ENCODE peak calls at places on chromosomes 13 and 19, in five cellular contexts. Z, S, H, P and D are unnamed samples.

GRCh38 chr19:43699506-43700367 is 16.1 kb upstream of the IRGC start:
- DNase-seq in Z (peak; percentile 46), S (no peak), H (no peak), P (no peak), D (no peak)

GRCh38 chr13:110713981-110714797 is 689 bp downstream of the ING1 start:
- DNase-seq in Z (peak; percentile 65), S (peak; percentile 36), H (peak; percentile 26), P (no peak), D (peak; percentile 62)

GRCh38 chr13:110449225-110450015 is 112.1 kb downstream of the RAB20 start:
- DNase-seq in Z (no peak), S (no peak), H (no peak), P (no peak), D (peak; percentile 7)

GRCh38 chr19:51735759-51736449 is 12.1 kb upstream of the HAS1 start:
- DNase-seq in Z (peak; percentile 57), S (no peak), H (peak; percentile 16), P (no peak), D (no peak)

GRCh38 chr13:91375119-91375729 is 23.2 kb upstream of the GPC5 start:
- DNase-seq in Z (no peak), S (no peak), H (no peak), P (peak; percentile 78), D (no peak)

GRCh38 chr13:101098873-101099272 is 317.4 kb downstream of the NALCN start:
- DNase-seq in Z (no peak), S (no peak), H (no peak), P (no peak), D (no peak)

GRCh38 chr13:110978390-110978789 is 63.5 kb upstream of the ANKRD10 start:
- DNase-seq in Z (no peak), S (no peak), H (no peak), P (no peak), D (no peak)

GRCh38 chr19:2529473-2529918 is 53.6 kb downstream of the GADD45B start:
- DNase-seq in Z (no peak), S (no peak), H (peak; percentile 64), P (no peak), D (no peak)

GRCh38 chr13:24605923-24606372 is 74.3 kb upstream of the ATP12A start:
- DNase-seq in Z (no peak), S (no peak), H (no peak), P (no peak), D (no peak)

GRCh38 chr19:50702870-50703829 is 16.5 kb downstream of the SHANK1 start:
- DNase-seq in Z (no peak), S (no peak), H (no peak), P (no peak), D (no peak)

GRCh38 chr13:114064516-114065140 is 67.8 kb downstream of the RASA3 start:
- DNase-seq in Z (no peak), S (peak; percentile 36), H (no peak), P (peak; percentile 19), D (peak; percentile 64)

GRCh38 chr19:52600639-52601024 is 30.5 kb downstream of the ZNF701 start:
- DNase-seq in Z (peak; percentile 24), S (no peak), H (no peak), P (no peak), D (no peak)

GRCh38 chr19:5131031-5131865 is 162.3 kb downstream of the KDM4B start:
- DNase-seq in Z (no peak), S (no peak), H (no peak), P (peak; percentile 76), D (no peak)

GRCh38 chr13:46339035-46339666 is 47.9 kb downstream of the RUBCNL start:
- DNase-seq in Z (peak; percentile 30), S (no peak), H (peak; percentile 5), P (no peak), D (no peak)

GRCh38 chr13:110607675-110608224 is 7.6 kb upstream of the NAXD start:
- DNase-seq in Z (no peak), S (no peak), H (no peak), P (no peak), D (no peak)

GRCh38 chr13:65112123-65113075 is 2117.7 kb downstream of the PCDH9 start:
- DNase-seq in Z (no peak), S (no peak), H (no peak), P (no peak), D (no peak)

GRCh38 chr13:97810152-97810551 is 143.3 kb upstream of the IPO5 start:
- DNase-seq in Z (no peak), S (no peak), H (no peak), P (no peak), D (no peak)

GRCh38 chr19:35822579-35822978 is 9.9 kb upstream of the PRODH2 start:
- DNase-seq in Z (no peak), S (no peak), H (no peak), P (peak; percentile 46), D (no peak)

GRCh38 chr13:73223372-73223781 is 164.6 kb downstream of the KLF5 start:
- DNase-seq in Z (no peak), S (no peak), H (no peak), P (no peak), D (no peak)

GRCh38 chr19:58037927-58038687 is 4.3 kb downstream of the ZSCAN1 start:
- DNase-seq in Z (no peak), S (no peak), H (no peak), P (no peak), D (no peak)

GRCh38 chr13:57631607-57632275 is at the start of gene PCDH17:
- DNase-seq in Z (peak; percentile 57), S (no peak), H (no peak), P (no peak), D (peak; percentile 40)

GRCh38 chr13:95896302-95896701 is 156.9 kb downstream of the UGGT2 start:
- DNase-seq in Z (no peak), S (no peak), H (no peak), P (no peak), D (no peak)

GRCh38 chr13:60288569-60288968 is 108.5 kb upstream of the TDRD3 start:
- DNase-seq in Z (no peak), S (no peak), H (no peak), P (no peak), D (no peak)

GRCh38 chr13:49400755-49401659 is 42.9 kb downstream of the CAB39L start:
- DNase-seq in Z (no peak), S (peak; percentile 71), H (no peak), P (no peak), D (peak; percentile 21)

GRCh38 chr19:54606891-54607781 is 13.7 kb downstream of the LILRA1 start:
- DNase-seq in Z (no peak), S (no peak), H (no peak), P (no peak), D (no peak)

GRCh38 chr13:114080739-114081561 is 51.5 kb downstream of the RASA3 start:
- DNase-seq in Z (peak; percentile 15), S (no peak), H (no peak), P (no peak), D (peak; percentile 13)

GRCh38 chr13:86946734-86947133 is 724.4 kb upstream of the SLITRK5 start:
- DNase-seq in Z (no peak), S (no peak), H (no peak), P (no peak), D (no peak)

GRCh38 chr19:13010038-13010991 is 15.0 kb downstream of the NFIX start:
- DNase-seq in Z (no peak), S (peak; percentile 78), H (no peak), P (no peak), D (peak; percentile 64)

GRCh38 chr13:113618455-113618854 is 33.9 kb downstream of the TFDP1 start:
- DNase-seq in Z (no peak), S (no peak), H (no peak), P (no peak), D (no peak)

GRCh38 chr19:2426661-2427322 is 594 bp downstream of the TIMM13 start:
- DNase-seq in Z (no peak), S (no peak), H (peak; percentile 33), P (peak; percentile 88), D (no peak)

GRCh38 chr19:18419195-18419698 is at the start of gene SSBP4:
- DNase-seq in Z (peak; percentile 84), S (peak; percentile 54), H (no peak), P (peak; percentile 84), D (peak; percentile 80)
- TF ChIP-seq POLR2A in Z (peak; percentile 50), S (no peak), H (peak; percentile 60), P (no peak), D (peak; percentile 50)

GRCh38 chr13:107866666-107867623 is 348.4 kb downstream of the LIG4 start:
- DNase-seq in Z (peak; percentile 29), S (no peak), H (no peak), P (peak; percentile 94), D (no peak)

GRCh38 chr13:107867701-107868661 is 347.4 kb downstream of the LIG4 start:
- DNase-seq in Z (peak; percentile 24), S (no peak), H (no peak), P (peak; percentile 73), D (no peak)

GRCh38 chr13:107864543-107865460 is 350.5 kb downstream of the LIG4 start:
- DNase-seq in Z (no peak), S (no peak), H (no peak), P (peak; percentile 66), D (no peak)

GRCh38 chr13:107865643-107866006 is 349.7 kb downstream of the LIG4 start:
- DNase-seq in Z (no peak), S (no peak), H (no peak), P (no peak), D (no peak)

DNA sequence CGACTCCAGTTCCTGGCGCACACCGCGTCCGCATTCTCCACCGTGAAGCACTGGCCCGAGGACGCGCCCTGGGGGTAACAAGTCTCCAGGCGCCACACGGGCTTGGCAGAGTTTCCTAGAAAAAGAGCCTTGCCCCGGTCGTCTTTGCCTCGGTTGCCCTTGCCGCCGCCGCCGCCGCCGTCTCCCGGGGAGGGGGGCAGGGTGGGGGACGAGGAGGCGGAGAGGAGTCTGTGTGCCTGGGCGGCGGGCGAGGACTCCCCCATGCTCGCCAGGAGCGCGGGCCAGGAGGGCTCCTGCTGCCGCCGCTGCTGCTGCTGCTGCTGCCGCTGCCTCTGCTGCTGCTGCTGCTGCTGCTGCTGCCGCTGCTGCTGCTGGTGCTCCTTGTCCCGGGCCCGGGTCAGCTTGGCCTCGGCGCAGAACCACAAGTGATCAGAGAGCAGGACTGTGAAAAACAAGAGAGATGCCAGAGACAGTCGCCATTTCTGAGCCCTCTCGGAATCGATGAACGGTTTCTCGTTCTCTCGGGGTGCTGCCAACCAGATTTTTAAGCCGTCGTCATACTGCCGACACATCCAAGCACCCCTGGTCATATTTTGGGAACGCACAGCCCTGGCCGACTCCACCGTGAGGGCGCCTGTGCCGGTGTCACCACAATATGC is 349.2 kb downstream of the LIG4 start:
- DNase-seq in Z (no peak), S (no peak), H (no peak), P (peak; percentile 59), D (no peak)
- H3K4me3 ChIP-seq in Z (peak overlapping the region; percentile 56), S (peak overlapping the region; percentile 6), H (peak overlapping the region; percentile 19), P (peak overlapping the region; percentile 48), D (no peak overlapping the region)

GRCh38 chr19:45045671-45046353 is 7.0 kb downstream of the CLASRP start:
- DNase-seq in Z (no peak), S (no peak), H (no peak), P (no peak), D (no peak)

GRCh38 chr19:45038931-45039893 is at the start of gene CLASRP:
- DNase-seq in Z (peak; percentile 93), S (peak; percentile 87), H (peak; percentile 80), P (peak; percentile 93), D (peak; percentile 91)

GRCh38 chr19:45040059-45040767 is 1.4 kb downstream of the CLASRP start:
- DNase-seq in Z (no peak), S (no peak), H (no peak), P (no peak), D (no peak)

GRCh38 chr19:45037393-45038169 is 1.3 kb upstream of the CLASRP start:
- DNase-seq in Z (no peak), S (no peak), H (no peak), P (no peak), D (no peak)

GRCh38 chr19:45041125-45041524 is 2.3 kb downstream of the CLASRP start:
- DNase-seq in Z (no peak), S (no peak), H (no peak), P (no peak), D (no peak)
- H3K4me1 ChIP-seq in Z (peaks cover 55% of the 10 kb centered on the region), S (peaks cover 15% of the 10 kb centered on the region), H (peaks cover 37% of the 10 kb centered on the region), P (peaks cover 32% of the 10 kb centered on the region), D (peaks cover 19% of the 10 kb centered on the region)

GRCh38 chr19:47351545-47351944 is 2.4 kb downstream of the DHX34 start:
- DNase-seq in Z (no peak), S (no peak), H (no peak), P (no peak), D (no peak)
- TF ChIP-seq POLR2A in Z (no peak), S (no peak), H (no peak), P (no peak), D (no peak)